ENCODE peak calls at places on chromosomes 1 and 21, in ten cellular contexts. One of them, this sample, is unnamed.

GRCh38 chr1:29454616-29455380 is 218.5 kb downstream of the PTPRU start:
- DNase-seq in dorsolateral prefrontal cortex: no peak
- DNase-seq in AG09309: no peak
- DNase-seq in cardiac fibroblast: no peak
- DNase-seq in suprapubic skin: no peak
- DNase-seq in GM12865: no peak
- DNase-seq in hepatocyte: no peak
- DNase-seq in ascending aorta: no peak
- DNase-seq in uterus: no peak
- DNase-seq in heart left ventricle: no peak
- DNase-seq in this sample: no peak

GRCh38 chr1:234558186-234558836 is 51.7 kb downstream of the IRF2BP2 start:
- DNase-seq in dorsolateral prefrontal cortex: no peak
- DNase-seq in AG09309: no peak
- DNase-seq in cardiac fibroblast: no peak
- DNase-seq in suprapubic skin: no peak
- DNase-seq in GM12865: no peak
- DNase-seq in hepatocyte: no peak
- DNase-seq in ascending aorta: no peak
- DNase-seq in uterus: peak
- DNase-seq in heart left ventricle: no peak
- DNase-seq in this sample: no peak

GRCh38 chr1:56821462-56821797 is 2.2 kb upstream of the FYB2 start:
- DNase-seq in dorsolateral prefrontal cortex: no peak
- DNase-seq in AG09309: no peak
- DNase-seq in cardiac fibroblast: peak
- DNase-seq in suprapubic skin: no peak
- DNase-seq in GM12865: no peak
- DNase-seq in hepatocyte: peak
- DNase-seq in ascending aorta: no peak
- DNase-seq in uterus: no peak
- DNase-seq in heart left ventricle: no peak
- DNase-seq in this sample: no peak

GRCh38 chr1:201648911-201649775 is 110.2 kb downstream of the NAV1 start:
- DNase-seq in dorsolateral prefrontal cortex: no peak
- DNase-seq in AG09309: no peak
- DNase-seq in cardiac fibroblast: peak
- DNase-seq in suprapubic skin: peak
- DNase-seq in GM12865: no peak
- DNase-seq in hepatocyte: peak
- DNase-seq in ascending aorta: no peak
- DNase-seq in uterus: peak
- DNase-seq in heart left ventricle: no peak
- DNase-seq in this sample: no peak

GRCh38 chr1:21921100-21921875 is 15.8 kb downstream of the HSPG2 start:
- DNase-seq in dorsolateral prefrontal cortex: no peak
- DNase-seq in AG09309: no peak
- DNase-seq in cardiac fibroblast: no peak
- DNase-seq in suprapubic skin: no peak
- DNase-seq in GM12865: no peak
- DNase-seq in hepatocyte: peak
- DNase-seq in ascending aorta: no peak
- DNase-seq in uterus: no peak
- DNase-seq in heart left ventricle: no peak
- DNase-seq in this sample: peak

GRCh38 chr1:16719571-16720402 is 20.5 kb upstream of the RNU1-4 start:
- DNase-seq in dorsolateral prefrontal cortex: no peak
- DNase-seq in AG09309: no peak
- DNase-seq in cardiac fibroblast: no peak
- DNase-seq in suprapubic skin: no peak
- DNase-seq in GM12865: peak
- DNase-seq in hepatocyte: peak
- DNase-seq in ascending aorta: no peak
- DNase-seq in uterus: no peak
- DNase-seq in heart left ventricle: peak
- DNase-seq in this sample: no peak

GRCh38 chr1:150596095-150596892 is 16.9 kb upstream of the MCL1 start:
- DNase-seq in dorsolateral prefrontal cortex: no peak
- DNase-seq in AG09309: no peak
- DNase-seq in cardiac fibroblast: peak
- DNase-seq in suprapubic skin: no peak
- DNase-seq in GM12865: no peak
- DNase-seq in hepatocyte: no peak
- DNase-seq in ascending aorta: no peak
- DNase-seq in uterus: no peak
- DNase-seq in heart left ventricle: no peak
- DNase-seq in this sample: no peak

GRCh38 chr1:113479713-113480676 is 89.7 kb downstream of the MAGI3 start:
- DNase-seq in dorsolateral prefrontal cortex: no peak
- DNase-seq in AG09309: no peak
- DNase-seq in cardiac fibroblast: peak
- DNase-seq in suprapubic skin: no peak
- DNase-seq in GM12865: no peak
- DNase-seq in hepatocyte: no peak
- DNase-seq in ascending aorta: no peak
- DNase-seq in uterus: no peak
- DNase-seq in heart left ventricle: no peak
- DNase-seq in this sample: no peak

GRCh38 chr1:152497273-152497672 is 13.3 kb upstream of the LCE5A start:
- DNase-seq in dorsolateral prefrontal cortex: no peak
- DNase-seq in AG09309: no peak
- DNase-seq in cardiac fibroblast: peak
- DNase-seq in suprapubic skin: no peak
- DNase-seq in GM12865: peak
- DNase-seq in hepatocyte: no peak
- DNase-seq in ascending aorta: no peak
- DNase-seq in uterus: no peak
- DNase-seq in heart left ventricle: no peak
- DNase-seq in this sample: no peak
- TF ChIP-seq CTCF in dorsolateral prefrontal cortex: peak
- TF ChIP-seq CTCF in AG09309: peak
- TF ChIP-seq CTCF in cardiac fibroblast: peak
- TF ChIP-seq CTCF in suprapubic skin: peak
- TF ChIP-seq CTCF in GM12865: peak
- TF ChIP-seq CTCF in hepatocyte: no peak
- TF ChIP-seq CTCF in ascending aorta: no peak
- TF ChIP-seq CTCF in uterus: no peak
- TF ChIP-seq CTCF in heart left ventricle: no peak
- TF ChIP-seq CTCF in this sample: peak

DNA sequence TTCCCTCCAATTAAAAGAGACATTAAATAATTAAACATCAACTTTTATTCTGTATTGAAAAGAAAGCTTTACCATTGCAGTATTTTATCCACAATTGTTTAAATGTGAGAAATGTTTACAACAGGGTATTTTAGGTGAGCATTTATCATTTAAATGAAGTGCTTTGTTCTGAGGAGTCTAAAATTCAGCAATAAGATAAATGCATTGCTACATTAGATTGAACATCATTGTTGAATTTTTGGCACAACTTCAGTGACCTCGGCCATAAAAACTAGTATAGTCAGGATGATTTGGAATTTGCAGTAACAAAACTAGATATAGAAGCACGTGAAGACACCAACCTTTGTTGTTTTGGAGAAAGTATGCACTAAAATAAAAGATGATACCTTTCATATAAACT is 692.9 kb downstream of the USP25 start:
- DNase-seq in dorsolateral prefrontal cortex: no peak
- DNase-seq in AG09309: no peak
- DNase-seq in cardiac fibroblast: peak
- DNase-seq in suprapubic skin: no peak
- DNase-seq in GM12865: no peak
- DNase-seq in hepatocyte: no peak
- DNase-seq in ascending aorta: no peak
- DNase-seq in uterus: no peak
- DNase-seq in heart left ventricle: no peak
- DNase-seq in this sample: no peak
- H3K4me3 ChIP-seq in dorsolateral prefrontal cortex: peak
- H3K4me3 ChIP-seq in AG09309: no peak
- H3K4me3 ChIP-seq in cardiac fibroblast: no peak
- H3K4me3 ChIP-seq in suprapubic skin: peak
- H3K4me3 ChIP-seq in GM12865: no peak
- H3K4me3 ChIP-seq in hepatocyte: peak
- H3K4me3 ChIP-seq in ascending aorta: peak
- H3K4me3 ChIP-seq in uterus: peak
- H3K4me3 ChIP-seq in heart left ventricle: peak
- H3K4me3 ChIP-seq in this sample: peak

GRCh38 chr1:58047265-58047858 is 499.2 kb downstream of the OMA1 start:
- DNase-seq in dorsolateral prefrontal cortex: no peak
- DNase-seq in AG09309: no peak
- DNase-seq in cardiac fibroblast: peak
- DNase-seq in suprapubic skin: no peak
- DNase-seq in GM12865: peak
- DNase-seq in hepatocyte: peak
- DNase-seq in ascending aorta: no peak
- DNase-seq in uterus: no peak
- DNase-seq in heart left ventricle: no peak
- DNase-seq in this sample: no peak
- TF ChIP-seq CTCF in dorsolateral prefrontal cortex: peak
- TF ChIP-seq CTCF in AG09309: peak
- TF ChIP-seq CTCF in cardiac fibroblast: peak
- TF ChIP-seq CTCF in suprapubic skin: peak
- TF ChIP-seq CTCF in GM12865: peak
- TF ChIP-seq CTCF in hepatocyte: peak
- TF ChIP-seq CTCF in ascending aorta: peak
- TF ChIP-seq CTCF in uterus: no peak
- TF ChIP-seq CTCF in heart left ventricle: peak
- TF ChIP-seq CTCF in this sample: peak

GRCh38 chr1:209583408-209583807 is at the start of gene CAMK1G:
- DNase-seq in dorsolateral prefrontal cortex: peak
- DNase-seq in AG09309: no peak
- DNase-seq in cardiac fibroblast: peak
- DNase-seq in suprapubic skin: no peak
- DNase-seq in GM12865: no peak
- DNase-seq in hepatocyte: peak
- DNase-seq in ascending aorta: no peak
- DNase-seq in uterus: no peak
- DNase-seq in heart left ventricle: no peak
- DNase-seq in this sample: no peak
- H3K4me3 ChIP-seq in dorsolateral prefrontal cortex: peak
- H3K4me3 ChIP-seq in AG09309: peak
- H3K4me3 ChIP-seq in cardiac fibroblast: no peak
- H3K4me3 ChIP-seq in suprapubic skin: peak
- H3K4me3 ChIP-seq in GM12865: no peak
- H3K4me3 ChIP-seq in hepatocyte: no peak
- H3K4me3 ChIP-seq in ascending aorta: no peak
- H3K4me3 ChIP-seq in uterus: no peak
- H3K4me3 ChIP-seq in heart left ventricle: no peak
- H3K4me3 ChIP-seq in this sample: peak

This sample was measured in epithelial cell of proximal tubule.